ENCODE peak calls at places on chromosomes 12 and 14, in six cellular contexts. One of them, this sample, is unnamed.

GRCh38 chr12:98737327-98737722 is 92.2 kb downstream of the APAF1 start:
- DNase-seq in OCI-LY7: no peak
- DNase-seq in colonic mucosa: no peak
- DNase-seq in lower leg skin: no peak
- DNase-seq in RWPE1: no peak
- DNase-seq in GM12865: no peak
- DNase-seq in this sample: no peak

GRCh38 chr14:54804720-54805060 is 97.9 kb downstream of the GCH1 start:
- DNase-seq in colonic mucosa: no peak
- DNase-seq in OCI-LY7: no peak
- DNase-seq in lower leg skin: no peak
- DNase-seq in GM12865: no peak
- DNase-seq in RWPE1: no peak
- DNase-seq in this sample: no peak

GRCh38 chr14:102652194-102652593 is 59.7 kb downstream of the RCOR1 start:
- DNase-seq in colonic mucosa: no peak
- DNase-seq in lower leg skin: no peak
- DNase-seq in OCI-LY7: no peak
- DNase-seq in RWPE1: no peak
- DNase-seq in GM12865: no peak
- DNase-seq in this sample: no peak

GRCh38 chr12:106288510-106289195 is 13.9 kb upstream of the TCP11L2 start:
- DNase-seq in OCI-LY7: no peak
- DNase-seq in GM12865: no peak
- DNase-seq in colonic mucosa: no peak
- DNase-seq in lower leg skin: peak
- DNase-seq in RWPE1: peak
- DNase-seq in this sample: no peak

GRCh38 chr12:49706351-49707126 is 666 bp downstream of the FMNL3 start:
- DNase-seq in GM12865: no peak
- DNase-seq in OCI-LY7: peak
- DNase-seq in lower leg skin: peak
- DNase-seq in colonic mucosa: peak
- DNase-seq in RWPE1: peak
- DNase-seq in this sample: no peak

GRCh38 chr12:51886021-51886710 is 1.7 kb upstream of the ANKRD33 start:
- DNase-seq in colonic mucosa: peak
- DNase-seq in lower leg skin: peak
- DNase-seq in OCI-LY7: peak
- DNase-seq in GM12865: peak
- DNase-seq in RWPE1: peak
- DNase-seq in this sample: peak

GRCh38 chr14:88270781-88271180 is 52.3 kb downstream of the KCNK10 start:
- DNase-seq in lower leg skin: no peak
- DNase-seq in OCI-LY7: no peak
- DNase-seq in RWPE1: no peak
- DNase-seq in GM12865: no peak
- DNase-seq in colonic mucosa: peak
- DNase-seq in this sample: no peak

GRCh38 chr14:30957813-30958370 is 67.6 kb upstream of the AP4S1 start:
- DNase-seq in colonic mucosa: no peak
- DNase-seq in GM12865: no peak
- DNase-seq in RWPE1: no peak
- DNase-seq in OCI-LY7: no peak
- DNase-seq in lower leg skin: no peak
- DNase-seq in this sample: no peak

GRCh38 chr14:21978184-21978998 is 304.8 kb upstream of the OR4E1 start:
- DNase-seq in lower leg skin: no peak
- DNase-seq in colonic mucosa: peak
- DNase-seq in RWPE1: peak
- DNase-seq in GM12865: peak
- DNase-seq in OCI-LY7: peak
- DNase-seq in this sample: no peak

GRCh38 chr12:1544991-1545700 is 49.2 kb downstream of the FBXL14 start:
- DNase-seq in RWPE1: no peak
- DNase-seq in OCI-LY7: peak
- DNase-seq in lower leg skin: no peak
- DNase-seq in colonic mucosa: no peak
- DNase-seq in GM12865: no peak
- DNase-seq in this sample: no peak

GRCh38 chr12:70695361-70696023 is 58.3 kb upstream of the PTPRB start:
- DNase-seq in RWPE1: no peak
- DNase-seq in colonic mucosa: peak
- DNase-seq in GM12865: no peak
- DNase-seq in OCI-LY7: no peak
- DNase-seq in lower leg skin: no peak
- DNase-seq in this sample: no peak

GRCh38 chr12:71392521-71393145 is 47.0 kb upstream of the LGR5 start:
- DNase-seq in lower leg skin: no peak
- DNase-seq in OCI-LY7: peak
- DNase-seq in RWPE1: peak
- DNase-seq in colonic mucosa: no peak
- DNase-seq in GM12865: peak
- DNase-seq in this sample: no peak

GRCh38 chr12:50647479-50647878 is 116.4 kb upstream of the ATF1 start:
- DNase-seq in RWPE1: peak
- DNase-seq in colonic mucosa: no peak
- DNase-seq in lower leg skin: no peak
- DNase-seq in OCI-LY7: no peak
- DNase-seq in GM12865: no peak
- DNase-seq in this sample: no peak

DNA sequence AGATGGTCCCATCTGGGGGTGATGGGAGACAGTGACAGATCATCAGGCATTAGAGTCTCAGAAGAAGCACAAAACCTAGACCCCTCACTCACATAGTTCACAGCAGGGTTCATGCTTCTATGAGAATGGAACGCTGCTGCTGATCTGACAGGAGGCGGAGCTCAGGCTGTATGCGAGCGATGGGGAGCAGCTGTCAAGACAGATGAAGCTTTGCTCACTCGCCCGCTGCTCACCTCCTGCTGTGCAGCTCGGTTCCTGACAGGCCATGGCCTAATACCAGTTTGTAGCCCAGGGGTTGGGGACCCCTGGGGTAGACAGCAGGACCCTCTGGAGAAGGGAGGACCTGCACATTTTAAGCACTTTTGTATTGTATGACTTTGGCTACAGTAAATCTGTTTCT is 111.2 kb downstream of the LGMN start:
- DNase-seq in colonic mucosa: no peak
- DNase-seq in OCI-LY7: no peak
- DNase-seq in GM12865: no peak
- DNase-seq in RWPE1: no peak
- DNase-seq in lower leg skin: no peak
- DNase-seq in this sample: peak
- TF ChIP-seq CTCF in colonic mucosa: no peak
- TF ChIP-seq CTCF in OCI-LY7: no peak
- TF ChIP-seq CTCF in GM12865: no peak
- TF ChIP-seq CTCF in RWPE1: no peak
- TF ChIP-seq CTCF in lower leg skin: no peak
- TF ChIP-seq CTCF in this sample: no peak

DNA sequence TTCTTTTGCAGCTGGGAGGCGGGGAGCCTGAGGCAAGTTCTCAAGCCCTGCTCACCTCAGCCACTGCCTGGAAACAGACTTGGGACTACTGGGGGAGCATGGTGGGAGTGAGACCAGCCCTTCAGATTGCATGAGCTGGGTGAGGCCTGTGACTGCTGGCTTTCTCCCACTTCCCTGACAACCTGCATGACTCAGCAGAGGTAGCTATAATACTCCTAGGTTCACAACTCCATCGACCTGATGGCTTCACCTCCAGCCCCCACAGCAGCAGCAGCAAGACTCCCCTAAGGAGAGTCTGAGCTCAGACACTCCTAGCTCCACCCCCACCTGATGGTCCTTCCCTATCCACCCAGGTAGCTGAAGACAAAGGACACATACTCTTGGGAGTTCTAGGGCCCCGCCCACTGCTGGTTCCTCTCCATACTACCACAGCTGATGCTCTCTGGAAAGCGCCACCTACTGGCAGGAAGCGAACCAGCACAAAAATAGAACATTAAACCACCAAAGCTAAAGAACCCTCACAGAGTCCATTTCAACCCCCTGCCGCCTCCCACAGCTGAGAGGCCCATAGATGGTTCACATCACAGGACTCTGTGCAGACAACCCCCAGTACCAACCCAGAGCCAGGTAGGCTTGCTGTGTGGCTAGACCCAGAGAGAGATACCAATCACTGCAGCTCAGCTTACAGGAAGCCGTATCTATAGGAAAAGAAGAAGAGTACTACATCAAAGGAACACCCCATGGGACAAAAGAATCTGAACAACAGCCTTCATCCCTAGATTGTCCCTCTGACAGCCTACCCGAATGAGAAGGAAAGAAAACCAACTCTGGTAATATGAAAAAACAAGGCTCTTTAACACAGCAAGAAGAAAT is 68.7 kb downstream of the RPAP3 start:
- DNase-seq in lower leg skin: no peak
- DNase-seq in RWPE1: no peak
- DNase-seq in OCI-LY7: peak
- DNase-seq in colonic mucosa: peak
- DNase-seq in GM12865: peak
- DNase-seq in this sample: no peak
- TF ChIP-seq CTCF in lower leg skin: no peak
- TF ChIP-seq CTCF in RWPE1: peak
- TF ChIP-seq CTCF in OCI-LY7: peak
- TF ChIP-seq CTCF in colonic mucosa: peak
- TF ChIP-seq CTCF in GM12865: peak
- TF ChIP-seq CTCF in this sample: peak

GRCh38 chr12:97560359-97560758 is 97.8 kb downstream of the RMST start:
- DNase-seq in OCI-LY7: no peak
- DNase-seq in GM12865: no peak
- DNase-seq in colonic mucosa: no peak
- DNase-seq in lower leg skin: no peak
- DNase-seq in RWPE1: no peak
- DNase-seq in this sample: no peak
- TF ChIP-seq CTCF in OCI-LY7: no peak
- TF ChIP-seq CTCF in GM12865: no peak
- TF ChIP-seq CTCF in colonic mucosa: no peak
- TF ChIP-seq CTCF in lower leg skin: no peak
- TF ChIP-seq CTCF in RWPE1: no peak
- TF ChIP-seq CTCF in this sample: no peak

DNA sequence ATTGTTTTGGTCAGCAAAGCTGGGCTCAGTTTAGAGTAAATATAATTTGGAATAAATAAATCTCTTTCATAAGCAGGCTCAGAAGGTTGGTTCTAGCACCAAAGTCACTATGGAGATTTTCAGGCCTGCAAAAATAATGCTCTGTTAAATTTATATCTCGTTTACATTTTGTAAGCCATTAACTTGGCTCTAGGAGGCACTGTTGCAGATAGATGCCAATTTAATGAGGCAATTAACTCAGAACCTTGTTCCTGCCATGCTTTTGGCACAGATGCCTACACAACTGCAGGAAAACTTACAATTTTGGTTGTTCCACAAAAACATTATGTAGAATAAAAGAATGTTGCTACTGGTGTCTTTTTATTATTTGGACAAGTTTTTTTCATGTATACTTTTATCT is 428.1 kb downstream of the FLRT2 start:
- DNase-seq in GM12865: no peak
- DNase-seq in lower leg skin: no peak
- DNase-seq in RWPE1: no peak
- DNase-seq in OCI-LY7: no peak
- DNase-seq in colonic mucosa: no peak
- DNase-seq in this sample: no peak
- TF ChIP-seq CTCF in GM12865: no peak
- TF ChIP-seq CTCF in lower leg skin: no peak
- TF ChIP-seq CTCF in RWPE1: no peak
- TF ChIP-seq CTCF in OCI-LY7: peak
- TF ChIP-seq CTCF in colonic mucosa: no peak
- TF ChIP-seq CTCF in this sample: peak

DNA sequence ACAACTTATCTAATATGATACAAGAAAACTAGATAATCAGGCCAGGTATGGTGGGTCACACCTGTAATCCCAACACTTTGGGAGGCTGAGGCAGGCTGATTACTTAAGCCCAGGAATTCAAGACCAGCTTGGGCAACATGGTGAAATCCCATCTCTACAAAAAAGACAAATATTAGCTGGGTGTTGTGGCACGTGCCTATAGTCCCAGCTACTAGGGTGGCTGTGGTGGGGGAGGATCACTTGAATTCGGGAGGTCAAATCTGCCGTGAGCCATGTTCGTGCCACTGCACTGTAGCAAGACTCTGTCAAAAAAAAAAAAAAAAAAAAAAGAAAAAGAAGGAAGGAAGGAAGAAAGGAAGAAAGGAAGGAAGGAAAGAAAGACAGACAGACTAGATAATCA is 27.0 kb downstream of the ZCRB1 start:
- DNase-seq in colonic mucosa: no peak
- DNase-seq in OCI-LY7: no peak
- DNase-seq in GM12865: peak
- DNase-seq in RWPE1: no peak
- DNase-seq in lower leg skin: no peak
- DNase-seq in this sample: no peak
- TF ChIP-seq CTCF in colonic mucosa: no peak
- TF ChIP-seq CTCF in OCI-LY7: no peak
- TF ChIP-seq CTCF in GM12865: no peak
- TF ChIP-seq CTCF in RWPE1: no peak
- TF ChIP-seq CTCF in lower leg skin: no peak
- TF ChIP-seq CTCF in this sample: no peak

DNA sequence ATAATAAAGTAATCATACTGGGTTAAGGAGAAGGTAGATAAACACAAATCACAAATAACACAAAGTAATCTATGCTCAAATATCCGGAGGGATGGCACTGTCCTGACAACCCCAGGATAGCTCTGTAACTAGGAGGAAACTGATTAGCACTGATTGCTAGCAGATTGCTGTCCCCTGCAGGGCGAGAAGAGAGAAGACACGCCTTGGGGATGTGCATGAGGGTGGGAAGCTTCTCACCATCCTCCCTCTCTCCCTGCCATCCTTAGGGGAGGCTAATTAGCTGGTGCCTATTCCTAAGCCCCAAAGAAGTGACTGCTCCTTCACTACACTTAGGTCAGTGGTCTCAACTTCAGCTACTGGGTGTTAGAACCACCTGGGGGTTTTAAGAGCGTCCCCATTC is 27.0 kb upstream of the TMEM260 start:
- DNase-seq in lower leg skin: no peak
- DNase-seq in OCI-LY7: no peak
- DNase-seq in colonic mucosa: no peak
- DNase-seq in GM12865: no peak
- DNase-seq in RWPE1: no peak
- DNase-seq in this sample: no peak
- TF ChIP-seq CTCF in lower leg skin: no peak
- TF ChIP-seq CTCF in OCI-LY7: no peak
- TF ChIP-seq CTCF in colonic mucosa: no peak
- TF ChIP-seq CTCF in GM12865: no peak
- TF ChIP-seq CTCF in RWPE1: no peak
- TF ChIP-seq CTCF in this sample: no peak

DNA sequence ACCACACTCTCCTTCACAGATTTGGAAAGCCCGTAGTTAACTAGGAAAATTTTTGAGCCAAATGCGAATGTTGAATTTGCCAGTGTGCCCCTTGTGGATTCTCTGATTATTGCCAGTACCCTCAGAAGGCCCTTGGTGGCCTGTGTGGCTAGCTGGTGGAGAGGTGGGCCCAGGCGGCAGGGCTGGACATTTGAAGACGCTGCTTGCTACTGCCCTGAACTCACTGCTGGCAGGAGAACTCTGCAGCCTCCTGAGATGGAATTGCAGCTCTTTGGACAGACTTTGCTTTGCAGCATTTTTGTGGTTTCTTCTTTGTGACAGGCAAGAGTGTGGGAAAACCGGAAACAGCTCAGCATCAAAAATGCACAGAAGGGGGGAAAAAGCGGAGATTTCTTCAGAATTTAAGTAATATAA is 97.6 kb downstream of the TGFB3 start:
- DNase-seq in colonic mucosa: no peak
- DNase-seq in OCI-LY7: no peak
- DNase-seq in GM12865: no peak
- DNase-seq in RWPE1: no peak
- DNase-seq in lower leg skin: no peak
- DNase-seq in this sample: peak
- TF ChIP-seq CTCF in colonic mucosa: no peak
- TF ChIP-seq CTCF in OCI-LY7: peak
- TF ChIP-seq CTCF in GM12865: peak
- TF ChIP-seq CTCF in RWPE1: no peak
- TF ChIP-seq CTCF in lower leg skin: no peak
- TF ChIP-seq CTCF in this sample: peak